ENCODE peak calls at places on chromosomes 12 and 14, in four cellular contexts. One of them, this sample, is unnamed. For H3K27me3 and H3K36me3, the result is how much of the 10 kb centered on the place peaks cover.

GRCh38 chr12:88299567-88300101 is 157.5 kb downstream of the TMTC3 start:
- DNase-seq in psoas muscle: no peak
- DNase-seq in esophagus squamous epithelium: no peak
- DNase-seq in astrocyte: peak
- DNase-seq in this sample: no peak

GRCh38 chr14:34297786-34298520 is 164.1 kb downstream of the SPTSSA start:
- DNase-seq in esophagus squamous epithelium: no peak
- DNase-seq in psoas muscle: no peak
- DNase-seq in astrocyte: no peak
- DNase-seq in this sample: no peak

GRCh38 chr12:128353271-128353670 is 86.3 kb downstream of the TMEM132C start:
- DNase-seq in psoas muscle: no peak
- DNase-seq in esophagus squamous epithelium: no peak
- DNase-seq in astrocyte: no peak
- DNase-seq in this sample: no peak

GRCh38 chr14:37590096-37590809 is 4.8 kb downstream of the FOXA1 start:
- DNase-seq in astrocyte: no peak
- DNase-seq in psoas muscle: no peak
- DNase-seq in esophagus squamous epithelium: no peak
- DNase-seq in this sample: no peak

GRCh38 chr12:131784909-131785762 is 43.1 kb upstream of the MMP17 start:
- DNase-seq in esophagus squamous epithelium: no peak
- DNase-seq in psoas muscle: no peak
- DNase-seq in astrocyte: peak
- DNase-seq in this sample: no peak

GRCh38 chr14:29805415-29806123 is 122.1 kb downstream of the PRKD1 start:
- DNase-seq in psoas muscle: peak
- DNase-seq in astrocyte: peak
- DNase-seq in esophagus squamous epithelium: no peak
- DNase-seq in this sample: no peak

GRCh38 chr14:102605026-102605425 is 12.6 kb downstream of the RCOR1 start:
- DNase-seq in esophagus squamous epithelium: no peak
- DNase-seq in psoas muscle: no peak
- DNase-seq in astrocyte: no peak
- DNase-seq in this sample: no peak

GRCh38 chr14:90777830-90778467 is 38.3 kb downstream of the TTC7B start:
- DNase-seq in psoas muscle: no peak
- DNase-seq in astrocyte: no peak
- DNase-seq in esophagus squamous epithelium: no peak
- DNase-seq in this sample: no peak

GRCh38 chr14:43166163-43166562 is 1340.9 kb downstream of the FSCB start:
- DNase-seq in esophagus squamous epithelium: no peak
- DNase-seq in psoas muscle: no peak
- DNase-seq in astrocyte: no peak
- DNase-seq in this sample: no peak

GRCh38 chr12:13652105-13652504 is 329.3 kb downstream of the GRIN2B start:
- DNase-seq in psoas muscle: no peak
- DNase-seq in esophagus squamous epithelium: no peak
- DNase-seq in astrocyte: no peak
- DNase-seq in this sample: no peak

GRCh38 chr12:13654456-13654855 is 326.9 kb downstream of the GRIN2B start:
- DNase-seq in psoas muscle: no peak
- DNase-seq in astrocyte: no peak
- DNase-seq in esophagus squamous epithelium: no peak
- DNase-seq in this sample: no peak
- H3K27me3 ChIP-seq in psoas muscle: under half
- H3K27me3 ChIP-seq in astrocyte: under half
- H3K27me3 ChIP-seq in esophagus squamous epithelium: under half
- H3K27me3 ChIP-seq in this sample: under half

DNA sequence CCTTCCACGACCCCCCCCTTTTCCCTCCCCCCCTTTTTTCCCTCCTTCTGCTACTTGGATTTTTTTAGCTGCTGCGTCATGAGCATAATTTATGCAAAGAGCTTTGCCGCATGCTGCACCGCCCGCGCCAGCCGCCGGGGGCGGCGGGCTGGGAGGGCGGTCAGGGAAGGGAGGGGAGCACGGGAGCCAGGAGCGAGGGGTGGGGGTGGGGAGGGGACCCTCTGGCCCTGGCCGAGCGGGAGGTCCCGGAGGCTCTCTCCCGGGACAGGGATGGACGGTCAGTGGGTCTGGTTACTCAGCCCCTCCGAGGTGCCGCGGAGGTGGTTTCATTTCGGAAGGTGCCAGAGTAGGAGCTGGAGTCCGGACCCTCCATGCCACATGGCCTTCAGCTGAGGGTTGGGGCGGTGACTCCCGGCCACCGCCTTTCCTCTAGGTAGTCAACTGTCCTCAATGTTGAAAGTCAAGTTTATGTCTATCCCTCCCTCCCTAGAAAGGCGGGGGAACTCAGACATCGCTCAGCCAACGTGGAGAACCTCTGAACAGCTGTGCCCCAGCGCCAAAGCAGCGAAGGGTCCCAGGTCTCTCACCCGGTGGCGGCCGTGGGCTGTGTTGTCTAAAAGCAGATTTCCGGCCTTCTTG is at the start of gene POU6F1:
- DNase-seq in astrocyte: peak
- DNase-seq in psoas muscle: peak
- DNase-seq in esophagus squamous epithelium: no peak
- DNase-seq in this sample: peak
- H3K27ac ChIP-seq in astrocyte: peak
- H3K27ac ChIP-seq in psoas muscle: peak
- H3K27ac ChIP-seq in esophagus squamous epithelium: peak
- H3K27ac ChIP-seq in this sample: peak

GRCh38 chr12:67663121-67663520 is 14.6 kb downstream of the DYRK2 start:
- DNase-seq in astrocyte: peak
- DNase-seq in psoas muscle: no peak
- DNase-seq in esophagus squamous epithelium: no peak
- DNase-seq in this sample: no peak
- H3K36me3 ChIP-seq in astrocyte: under half
- H3K36me3 ChIP-seq in psoas muscle: under half
- H3K36me3 ChIP-seq in esophagus squamous epithelium: under half
- H3K36me3 ChIP-seq in this sample: under half

GRCh38 chr12:65830305-65830704 is 6.0 kb downstream of the HMGA2 start:
- DNase-seq in astrocyte: no peak
- DNase-seq in psoas muscle: no peak
- DNase-seq in esophagus squamous epithelium: no peak
- DNase-seq in this sample: no peak
- H3K27me3 ChIP-seq in astrocyte: under half
- H3K27me3 ChIP-seq in psoas muscle: under half
- H3K27me3 ChIP-seq in esophagus squamous epithelium: under half
- H3K27me3 ChIP-seq in this sample: under half

GRCh38 chr12:69095765-69096477 is 143.4 kb upstream of the CPSF6 start:
- DNase-seq in esophagus squamous epithelium: no peak
- DNase-seq in astrocyte: peak
- DNase-seq in psoas muscle: no peak
- DNase-seq in this sample: no peak
- H3K27ac ChIP-seq in esophagus squamous epithelium: no peak
- H3K27ac ChIP-seq in astrocyte: no peak
- H3K27ac ChIP-seq in psoas muscle: no peak
- H3K27ac ChIP-seq in this sample: no peak